ENCODE peak calls at places on chromosomes 7 and 10, in five cellular contexts. H is breast epithelium, A is fibroblast of mammary gland, D is neural progenitor cell, Q is fibroblast of villous mesenchyme. U is an unnamed sample.

GRCh38 chr10:114526497-114527238 is 122.4 kb upstream of the AFAP1L2 start:
- DNase-seq in H (peak; percentile 80), A (peak; percentile 70), D (peak; percentile 92), Q (peak; percentile 66), U (peak; percentile 63)

GRCh38 chr7:95550546-95550945 is 45.8 kb downstream of the PDK4 start:
- DNase-seq in H (no peak), A (peak; percentile 36), D (no peak), Q (no peak), U (peak; percentile 32)

GRCh38 chr10:133109736-133110532 is 22.2 kb downstream of the ADGRA1 start:
- DNase-seq in H (no peak), A (no peak), D (no peak), Q (no peak), U (no peak)

GRCh38 chr10:79948976-79949722 is at the start of gene SFTPD:
- DNase-seq in H (no peak), A (no peak), D (no peak), Q (peak; percentile 11), U (no peak)

GRCh38 chr10:11879387-11880168 is 56.4 kb downstream of the PROSER2 start:
- DNase-seq in H (no peak), A (no peak), D (no peak), Q (no peak), U (no peak)

GRCh38 chr10:58335306-58336005 is 650 bp downstream of the UBE2D1 start:
- DNase-seq in H (no peak), A (peak; percentile 65), D (peak; percentile 33), Q (peak; percentile 32), U (peak; percentile 34)

GRCh38 chr7:16619979-16620408 is 25.6 kb downstream of the ANKMY2 start:
- DNase-seq in H (no peak), A (peak; percentile 17), D (no peak), Q (no peak), U (peak; percentile 46)

GRCh38 chr7:114979388-114979787 is 57.5 kb downstream of the MDFIC start:
- DNase-seq in H (peak; percentile 22), A (peak; percentile 58), D (no peak), Q (peak; percentile 75), U (peak; percentile 77)

GRCh38 chr10:6511347-6511746 is 68.7 kb downstream of the PRKCQ start:
- DNase-seq in H (no peak), A (no peak), D (no peak), Q (no peak), U (no peak)

GRCh38 chr10:100969175-100970075 is at the start of gene SEMA4G:
- DNase-seq in H (no peak), A (peak; percentile 21), D (peak; percentile 88), Q (peak; percentile 36), U (peak; percentile 27)

GRCh38 chr10:43073191-43073590 is 3.7 kb upstream of the RET start:
- DNase-seq in H (no peak), A (no peak), D (no peak), Q (no peak), U (no peak)
- TF ChIP-seq CTCF in H (no peak), A (no peak), D (no peak), Q (no peak), U (no peak)

DNA sequence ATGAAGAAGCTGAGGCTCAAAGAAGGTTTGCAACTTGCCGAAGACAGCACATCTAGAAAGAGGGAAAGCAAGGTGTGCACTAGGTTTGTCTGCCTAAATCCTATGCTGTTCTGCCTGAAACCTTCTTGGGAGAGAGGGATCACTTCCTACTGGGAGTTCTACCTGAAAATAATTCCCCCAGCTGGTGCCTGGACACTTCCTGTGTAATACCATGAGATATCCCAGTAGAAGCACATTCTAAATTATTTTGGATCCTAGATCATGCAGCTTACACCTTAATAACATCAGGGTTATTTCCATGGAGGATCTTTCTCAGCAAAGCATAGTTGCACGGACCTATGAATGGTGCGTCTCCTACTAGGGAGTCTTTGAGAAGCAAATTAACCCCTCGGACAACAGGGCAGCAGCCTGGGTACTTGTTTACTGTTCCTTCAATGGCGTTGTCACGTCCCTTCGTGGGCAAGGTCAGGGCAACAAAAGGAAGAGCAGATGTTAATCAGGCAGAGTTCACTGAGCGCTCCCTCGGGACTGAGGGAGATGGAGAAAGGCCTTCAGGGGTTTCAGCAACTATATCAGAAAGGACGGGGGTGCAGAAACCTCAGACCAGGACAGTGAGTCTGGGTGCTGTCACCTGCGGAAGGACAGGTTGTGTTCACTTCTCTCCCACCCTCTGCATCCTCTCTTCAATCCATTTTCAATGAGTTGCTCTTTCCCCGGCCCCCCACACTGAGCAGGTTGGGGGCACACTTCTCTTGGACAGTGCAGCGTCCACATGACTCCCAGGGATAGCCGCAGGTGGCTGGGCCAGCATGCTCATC is 44.0 kb downstream of the OAT start:
- DNase-seq in H (no peak), A (no peak), D (no peak), Q (no peak), U (no peak)
- H3K4me3 ChIP-seq in H (no peak overlapping the region), A (no peak overlapping the region), D (no peak overlapping the region), Q (no peak overlapping the region), U (no peak overlapping the region)

GRCh38 chr10:48685731-48686130 is 1.1 kb downstream of the WDFY4 start:
- DNase-seq in H (no peak), A (no peak), D (no peak), Q (no peak), U (no peak)

GRCh38 chr10:48684463-48684791 is 246 bp upstream of the WDFY4 start:
- DNase-seq in H (no peak), A (no peak), D (no peak), Q (no peak), U (no peak)

GRCh38 chr10:48683424-48683823 is 1.2 kb upstream of the WDFY4 start:
- DNase-seq in H (no peak), A (no peak), D (no peak), Q (no peak), U (no peak)

GRCh38 chr10:48683893-48684292 is 780 bp upstream of the WDFY4 start:
- DNase-seq in H (no peak), A (no peak), D (no peak), Q (no peak), U (no peak)

GRCh38 chr10:48684792-48685651 is at the start of gene WDFY4:
- DNase-seq in H (no peak), A (no peak), D (no peak), Q (no peak), U (no peak)
- TF ChIP-seq CTCF in H (no peak), A (no peak), D (no peak), Q (no peak), U (no peak)

DNA sequence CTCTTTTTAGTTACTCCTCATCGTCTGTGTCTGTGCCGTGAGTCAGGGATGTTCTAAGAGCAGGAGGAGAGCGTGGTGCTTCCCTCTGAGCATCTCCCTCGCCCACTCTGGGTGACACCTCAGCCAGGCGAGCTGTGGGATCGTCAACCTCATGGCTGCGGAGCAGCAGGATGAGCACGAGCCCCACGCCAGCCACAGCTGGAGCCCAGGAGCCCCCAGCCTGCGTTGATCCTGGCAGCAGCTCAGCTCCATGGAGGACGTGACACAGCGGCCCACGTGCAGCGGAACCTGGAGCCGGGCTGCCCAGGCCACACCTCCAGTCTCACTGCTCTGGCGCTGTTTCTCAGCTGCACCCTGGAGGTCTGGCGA is 512.0 kb downstream of the PTPRN2 start:
- DNase-seq in H (no peak), A (no peak), D (no peak), Q (no peak), U (no peak)
- H3K4me3 ChIP-seq in H (no peak overlapping the region), A (no peak overlapping the region), D (no peak overlapping the region), Q (no peak overlapping the region), U (no peak overlapping the region)

GRCh38 chr7:84261509-84261908 is 66.9 kb upstream of the SEMA3A start:
- DNase-seq in H (no peak), A (no peak), D (no peak), Q (no peak), U (no peak)

GRCh38 chr7:84258628-84259027 is 64.0 kb upstream of the SEMA3A start:
- DNase-seq in H (no peak), A (peak; percentile 76), D (no peak), Q (peak; percentile 24), U (peak; percentile 79)

GRCh38 chr7:84263106-84263505 is 68.5 kb upstream of the SEMA3A start:
- DNase-seq in H (no peak), A (no peak), D (no peak), Q (no peak), U (no peak)

DNA sequence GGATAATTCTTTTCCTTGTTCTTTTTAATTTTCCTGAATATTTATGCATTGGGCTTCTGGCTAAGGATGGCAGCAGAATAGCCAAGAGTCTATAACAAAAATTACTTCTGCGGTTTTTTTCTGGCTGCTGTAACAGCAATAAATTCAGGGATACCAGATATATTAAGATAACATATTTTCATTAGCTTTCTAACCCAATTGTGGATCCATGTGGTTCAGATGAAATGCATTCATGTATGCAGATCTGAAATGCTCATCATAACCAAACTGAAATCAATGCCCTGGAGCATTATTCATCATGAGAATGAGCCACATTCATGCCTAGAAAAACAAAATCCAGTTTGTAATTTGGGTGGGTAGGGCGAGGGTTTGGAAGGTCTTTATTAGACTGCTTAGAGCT is 69.8 kb upstream of the SEMA3A start:
- DNase-seq in H (no peak), A (peak; percentile 14), D (no peak), Q (peak; percentile 4), U (no peak)
- TF ChIP-seq CTCF in H (no peak), A (no peak), D (no peak), Q (no peak), U (no peak)

GRCh38 chr10:131320860-131321604 is 9.5 kb upstream of the TCERG1L start:
- DNase-seq in H (no peak), A (no peak), D (peak; percentile 22), Q (no peak), U (no peak)
- H3K4me3 ChIP-seq in H (no peak overlapping the region), A (no peak overlapping the region), D (no peak overlapping the region), Q (no peak overlapping the region), U (no peak overlapping the region)

DNA sequence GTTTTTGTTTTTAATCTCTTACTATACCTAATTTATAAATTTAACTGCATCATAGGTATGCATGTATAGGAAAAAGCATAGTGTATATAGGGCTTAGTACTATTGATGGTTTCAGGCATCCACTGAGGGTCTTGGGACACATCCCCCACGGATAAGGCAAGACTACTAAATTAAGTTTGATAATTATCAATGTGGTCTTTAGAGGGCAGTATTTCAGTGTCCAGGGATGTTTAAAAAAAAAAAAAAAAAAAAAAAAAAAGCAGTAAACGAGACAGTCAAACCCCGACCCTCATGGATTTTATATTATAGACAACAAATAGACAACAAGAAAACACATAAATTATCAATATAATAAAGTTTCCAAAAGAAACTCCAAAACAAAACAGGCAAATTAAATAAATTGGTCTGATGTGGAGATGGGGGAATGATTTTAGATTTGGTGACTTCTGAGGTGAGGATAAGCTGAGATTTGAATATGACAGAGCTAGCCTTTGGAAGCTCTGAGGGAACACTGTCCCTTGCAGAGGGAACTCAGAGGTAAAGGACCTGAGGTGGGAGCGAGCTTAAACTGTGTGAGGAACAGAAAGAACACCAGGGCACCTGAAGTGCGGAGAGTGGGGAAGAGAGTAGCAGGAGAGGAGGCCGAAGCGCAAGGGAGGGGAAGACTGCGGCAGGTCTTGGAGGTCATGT is 14.8 kb downstream of the ACSM6 start:
- DNase-seq in H (no peak), A (no peak), D (no peak), Q (peak; percentile 18), U (peak; percentile 29)
- TF ChIP-seq CTCF in H (no peak), A (peak; percentile 41), D (peak; percentile 48), Q (peak; percentile 33), U (no peak)

U was measured in cardiac fibroblast.